ENCODE peak calls at places on chromosomes 2 and 18, in four cellular contexts. One of them, this sample, is unnamed.

GRCh38 chr2:188193230-188193629 is 98.4 kb upstream of the GULP1 start:
- DNase-seq in T-cell: no peak
- DNase-seq in NCI-H774: no peak
- DNase-seq in AG10803: no peak
- DNase-seq in this sample: no peak

GRCh38 chr18:37383036-37383788 is 182.4 kb downstream of the CELF4 start:
- DNase-seq in T-cell: no peak
- DNase-seq in NCI-H774: no peak
- DNase-seq in AG10803: peak
- DNase-seq in this sample: no peak

GRCh38 chr2:36455011-36455410 is 99.4 kb downstream of the CRIM1 start:
- DNase-seq in T-cell: no peak
- DNase-seq in NCI-H774: no peak
- DNase-seq in AG10803: no peak
- DNase-seq in this sample: no peak

GRCh38 chr2:19073522-19073921 is 284.9 kb downstream of the OSR1 start:
- DNase-seq in T-cell: no peak
- DNase-seq in NCI-H774: no peak
- DNase-seq in AG10803: peak
- DNase-seq in this sample: no peak

GRCh38 chr18:11119962-11120361 is 29.4 kb downstream of the PIEZO2 start:
- DNase-seq in T-cell: no peak
- DNase-seq in NCI-H774: no peak
- DNase-seq in AG10803: peak
- DNase-seq in this sample: no peak

GRCh38 chr2:12296915-12297314 is 419.8 kb upstream of the TRIB2 start:
- DNase-seq in T-cell: no peak
- DNase-seq in NCI-H774: no peak
- DNase-seq in AG10803: no peak
- DNase-seq in this sample: no peak

GRCh38 chr2:181112916-181113315 is 132.5 kb downstream of the UBE2E3 start:
- DNase-seq in T-cell: no peak
- DNase-seq in NCI-H774: no peak
- DNase-seq in AG10803: no peak
- DNase-seq in this sample: no peak

GRCh38 chr2:222572761-222573174 is 83.1 kb downstream of the FARSB start:
- DNase-seq in T-cell: no peak
- DNase-seq in NCI-H774: no peak
- DNase-seq in AG10803: peak
- DNase-seq in this sample: no peak

GRCh38 chr2:101387151-101387807 is at the start of gene CREG2:
- DNase-seq in T-cell: peak
- DNase-seq in NCI-H774: no peak
- DNase-seq in AG10803: peak
- DNase-seq in this sample: peak

GRCh38 chr2:54701029-54701428 is 22.4 kb upstream of the EML6 start:
- DNase-seq in T-cell: no peak
- DNase-seq in NCI-H774: no peak
- DNase-seq in AG10803: no peak
- DNase-seq in this sample: no peak

GRCh38 chr18:59200787-59201186 is 19.2 kb upstream of the GRP start:
- DNase-seq in T-cell: no peak
- DNase-seq in NCI-H774: no peak
- DNase-seq in AG10803: peak
- DNase-seq in this sample: no peak

GRCh38 chr18:76275913-76276312 is 219.1 kb downstream of the ZNF516 start:
- DNase-seq in T-cell: no peak
- DNase-seq in NCI-H774: no peak
- DNase-seq in AG10803: no peak
- DNase-seq in this sample: peak

GRCh38 chr2:232511336-232511863 is 8.8 kb upstream of the PRSS56 start:
- DNase-seq in T-cell: no peak
- DNase-seq in NCI-H774: no peak
- DNase-seq in AG10803: no peak
- DNase-seq in this sample: no peak

GRCh38 chr2:1693723-1694122 is 50.6 kb downstream of the PXDN start:
- DNase-seq in T-cell: no peak
- DNase-seq in NCI-H774: no peak
- DNase-seq in AG10803: no peak
- DNase-seq in this sample: no peak

GRCh38 chr18:35362531-35362930 is 14.6 kb downstream of the ZNF396 start:
- DNase-seq in T-cell: no peak
- DNase-seq in NCI-H774: no peak
- DNase-seq in AG10803: no peak
- DNase-seq in this sample: no peak

GRCh38 chr2:31440764-31441163 is 26.2 kb upstream of the XDH start:
- DNase-seq in T-cell: no peak
- DNase-seq in NCI-H774: no peak
- DNase-seq in AG10803: peak
- DNase-seq in this sample: no peak

GRCh38 chr18:76144844-76145243 is 350.2 kb downstream of the ZNF516 start:
- DNase-seq in T-cell: no peak
- DNase-seq in NCI-H774: no peak
- DNase-seq in AG10803: no peak
- DNase-seq in this sample: no peak

GRCh38 chr2:16088713-16089112 is 148.4 kb downstream of the MYCN start:
- DNase-seq in T-cell: no peak
- DNase-seq in NCI-H774: no peak
- DNase-seq in AG10803: no peak
- DNase-seq in this sample: no peak

GRCh38 chr2:190649798-190650390 is 1.0 kb downstream of the NAB1 start:
- DNase-seq in T-cell: no peak
- DNase-seq in NCI-H774: no peak
- DNase-seq in AG10803: no peak
- DNase-seq in this sample: no peak

GRCh38 chr2:113211226-113212105 is 37.7 kb downstream of the PSD4 start:
- DNase-seq in T-cell: no peak
- DNase-seq in NCI-H774: no peak
- DNase-seq in AG10803: peak
- DNase-seq in this sample: no peak

GRCh38 chr18:36843784-36844183 is 14.9 kb downstream of the KIAA1328 start:
- DNase-seq in T-cell: no peak
- DNase-seq in NCI-H774: no peak
- DNase-seq in AG10803: no peak
- DNase-seq in this sample: no peak

GRCh38 chr2:79084495-79085135 is 3.2 kb downstream of the REG1B start:
- DNase-seq in T-cell: no peak
- DNase-seq in NCI-H774: no peak
- DNase-seq in AG10803: no peak
- DNase-seq in this sample: no peak

GRCh38 chr2:3194828-3195227 is 182.8 kb downstream of the EIPR1 start:
- DNase-seq in T-cell: no peak
- DNase-seq in NCI-H774: no peak
- DNase-seq in AG10803: no peak
- DNase-seq in this sample: no peak

GRCh38 chr2:85455552-85456090 is 37.1 kb downstream of the SH2D6 start:
- DNase-seq in T-cell: no peak
- DNase-seq in NCI-H774: no peak
- DNase-seq in AG10803: no peak
- DNase-seq in this sample: no peak

This sample was measured in DMS153.